ENCODE peak calls at places on chromosomes 7 and 10, in five cellular contexts. One of them, this sample, is unnamed.

GRCh38 chr7:86479144-86479543 is 164.6 kb upstream of the GRM3 start:
- DNase-seq in Calu3: no peak
- DNase-seq in activated T-helper 1 cell treated with anti-CD3 and anti-CD28 coated beads, Interleukin-2, amount 50 U/mL, for 16 hours: no peak
- DNase-seq in GM12892: no peak
- DNase-seq in activated T-helper 2 cell treated with anti-CD3 and anti-CD28 coated beads, Interferon-gamma antibody, Interleukin-2, Interleukin-4, amounts not matched to agents 10 μg/mL and 5 μg/mL and 100 μg/mL, durations not matched to agents 14 hours and 24 hours and 36 hours: no peak
- DNase-seq in this sample: no peak

GRCh38 chr10:48658243-48658888 is 26.3 kb upstream of the WDFY4 start:
- DNase-seq in Calu3: peak
- DNase-seq in activated T-helper 1 cell treated with anti-CD3 and anti-CD28 coated beads, Interleukin-2, amount 50 U/mL, for 16 hours: peak
- DNase-seq in GM12892: no peak
- DNase-seq in activated T-helper 2 cell treated with anti-CD3 and anti-CD28 coated beads, Interferon-gamma antibody, Interleukin-2, Interleukin-4, amounts not matched to agents 10 μg/mL and 5 μg/mL and 100 μg/mL, durations not matched to agents 14 hours and 24 hours and 36 hours: peak
- DNase-seq in this sample: no peak

GRCh38 chr10:124703778-124704427 is 40.3 kb downstream of the FAM53B start:
- DNase-seq in Calu3: no peak
- DNase-seq in activated T-helper 1 cell treated with anti-CD3 and anti-CD28 coated beads, Interleukin-2, amount 50 U/mL, for 16 hours: no peak
- DNase-seq in GM12892: no peak
- DNase-seq in activated T-helper 2 cell treated with anti-CD3 and anti-CD28 coated beads, Interferon-gamma antibody, Interleukin-2, Interleukin-4, amounts not matched to agents 10 μg/mL and 5 μg/mL and 100 μg/mL, durations not matched to agents 14 hours and 24 hours and 36 hours: no peak
- DNase-seq in this sample: no peak

GRCh38 chr10:121243899-121244241 is 354.4 kb downstream of the FGFR2 start:
- DNase-seq in Calu3: no peak
- DNase-seq in activated T-helper 1 cell treated with anti-CD3 and anti-CD28 coated beads, Interleukin-2, amount 50 U/mL, for 16 hours: no peak
- DNase-seq in GM12892: no peak
- DNase-seq in activated T-helper 2 cell treated with anti-CD3 and anti-CD28 coated beads, Interferon-gamma antibody, Interleukin-2, Interleukin-4, amounts not matched to agents 10 μg/mL and 5 μg/mL and 100 μg/mL, durations not matched to agents 14 hours and 24 hours and 36 hours: no peak
- DNase-seq in this sample: no peak

GRCh38 chr10:88205842-88206446 is 342.5 kb downstream of the PTEN start:
- DNase-seq in Calu3: no peak
- DNase-seq in activated T-helper 1 cell treated with anti-CD3 and anti-CD28 coated beads, Interleukin-2, amount 50 U/mL, for 16 hours: no peak
- DNase-seq in GM12892: no peak
- DNase-seq in activated T-helper 2 cell treated with anti-CD3 and anti-CD28 coated beads, Interferon-gamma antibody, Interleukin-2, Interleukin-4, amounts not matched to agents 10 μg/mL and 5 μg/mL and 100 μg/mL, durations not matched to agents 14 hours and 24 hours and 36 hours: no peak
- DNase-seq in this sample: no peak

GRCh38 chr7:137923380-137923779 is 76.6 kb upstream of the DGKI start:
- DNase-seq in Calu3: no peak
- DNase-seq in activated T-helper 1 cell treated with anti-CD3 and anti-CD28 coated beads, Interleukin-2, amount 50 U/mL, for 16 hours: no peak
- DNase-seq in GM12892: no peak
- DNase-seq in activated T-helper 2 cell treated with anti-CD3 and anti-CD28 coated beads, Interferon-gamma antibody, Interleukin-2, Interleukin-4, amounts not matched to agents 10 μg/mL and 5 μg/mL and 100 μg/mL, durations not matched to agents 14 hours and 24 hours and 36 hours: no peak
- DNase-seq in this sample: no peak

GRCh38 chr7:155807805-155808550 is 4.3 kb downstream of the SHH start:
- DNase-seq in Calu3: no peak
- DNase-seq in activated T-helper 1 cell treated with anti-CD3 and anti-CD28 coated beads, Interleukin-2, amount 50 U/mL, for 16 hours: no peak
- DNase-seq in GM12892: no peak
- DNase-seq in activated T-helper 2 cell treated with anti-CD3 and anti-CD28 coated beads, Interferon-gamma antibody, Interleukin-2, Interleukin-4, amounts not matched to agents 10 μg/mL and 5 μg/mL and 100 μg/mL, durations not matched to agents 14 hours and 24 hours and 36 hours: no peak
- DNase-seq in this sample: no peak

GRCh38 chr7:3154881-3155494 is 111.3 kb upstream of the CARD11 start:
- DNase-seq in Calu3: peak
- DNase-seq in activated T-helper 1 cell treated with anti-CD3 and anti-CD28 coated beads, Interleukin-2, amount 50 U/mL, for 16 hours: peak
- DNase-seq in GM12892: no peak
- DNase-seq in activated T-helper 2 cell treated with anti-CD3 and anti-CD28 coated beads, Interferon-gamma antibody, Interleukin-2, Interleukin-4, amounts not matched to agents 10 μg/mL and 5 μg/mL and 100 μg/mL, durations not matched to agents 14 hours and 24 hours and 36 hours: peak
- DNase-seq in this sample: no peak